ENCODE peak calls at places on chromosomes 11 and 22, in four cellular contexts. One of them, this sample, is unnamed.

GRCh38 chr11:76217653-76218160 is 11.4 kb upstream of the WNT11 start:
- DNase-seq in activated CD4-positive, CD25-positive, alpha-beta regulatory T cell: no peak
- DNase-seq in amniotic stem cell: no peak
- DNase-seq in endothelial cell: no peak
- DNase-seq in this sample: no peak

GRCh38 chr11:10520562-10520961 is 20.4 kb downstream of the RNF141 start:
- DNase-seq in activated CD4-positive, CD25-positive, alpha-beta regulatory T cell: no peak
- DNase-seq in amniotic stem cell: no peak
- DNase-seq in endothelial cell: no peak
- DNase-seq in this sample: no peak

GRCh38 chr22:41722496-41722895 is 23.2 kb downstream of the MEI1 start:
- DNase-seq in activated CD4-positive, CD25-positive, alpha-beta regulatory T cell: no peak
- DNase-seq in amniotic stem cell: no peak
- DNase-seq in endothelial cell: no peak
- DNase-seq in this sample: no peak

GRCh38 chr11:111206472-111206871 is 39.1 kb upstream of the POU2AF2 start:
- DNase-seq in activated CD4-positive, CD25-positive, alpha-beta regulatory T cell: no peak
- DNase-seq in amniotic stem cell: no peak
- DNase-seq in endothelial cell: no peak
- DNase-seq in this sample: no peak

GRCh38 chr11:103700605-103701004 is 335.8 kb upstream of the DDI1 start:
- DNase-seq in activated CD4-positive, CD25-positive, alpha-beta regulatory T cell: no peak
- DNase-seq in amniotic stem cell: no peak
- DNase-seq in endothelial cell: no peak
- DNase-seq in this sample: no peak

GRCh38 chr22:34036936-34037335 is 116.7 kb upstream of the LARGE1 start:
- DNase-seq in activated CD4-positive, CD25-positive, alpha-beta regulatory T cell: no peak
- DNase-seq in amniotic stem cell: no peak
- DNase-seq in endothelial cell: no peak
- DNase-seq in this sample: peak; percentile 3

GRCh38 chr11:3197878-3198528 is 20.6 kb downstream of the MRGPRG start:
- DNase-seq in activated CD4-positive, CD25-positive, alpha-beta regulatory T cell: no peak
- DNase-seq in amniotic stem cell: no peak
- DNase-seq in endothelial cell: no peak
- DNase-seq in this sample: no peak

GRCh38 chr11:8794677-8795103 is 112.1 kb downstream of the RPL27A start:
- DNase-seq in activated CD4-positive, CD25-positive, alpha-beta regulatory T cell: no peak
- DNase-seq in amniotic stem cell: no peak
- DNase-seq in endothelial cell: no peak
- DNase-seq in this sample: no peak

GRCh38 chr11:111526501-111526900 is 11.9 kb downstream of the HOATZ start:
- DNase-seq in activated CD4-positive, CD25-positive, alpha-beta regulatory T cell: no peak
- DNase-seq in amniotic stem cell: no peak
- DNase-seq in endothelial cell: no peak
- DNase-seq in this sample: peak; percentile 19

GRCh38 chr11:70471254-70471653 is 72.9 kb downstream of the CTTN start:
- DNase-seq in activated CD4-positive, CD25-positive, alpha-beta regulatory T cell: no peak
- DNase-seq in amniotic stem cell: no peak
- DNase-seq in endothelial cell: peak; percentile 65
- DNase-seq in this sample: peak; percentile 28

GRCh38 chr22:46933040-46933439 is 170.6 kb downstream of the TBC1D22A start:
- DNase-seq in activated CD4-positive, CD25-positive, alpha-beta regulatory T cell: no peak
- DNase-seq in amniotic stem cell: no peak
- DNase-seq in endothelial cell: no peak
- DNase-seq in this sample: no peak

GRCh38 chr11:11813288-11813962 is 28.3 kb upstream of the USP47 start:
- DNase-seq in activated CD4-positive, CD25-positive, alpha-beta regulatory T cell: no peak
- DNase-seq in amniotic stem cell: peak; percentile 80
- DNase-seq in endothelial cell: no peak
- DNase-seq in this sample: no peak

GRCh38 chr11:45724145-45724544 is 58.7 kb upstream of the CHST1 start:
- DNase-seq in activated CD4-positive, CD25-positive, alpha-beta regulatory T cell: no peak
- DNase-seq in amniotic stem cell: no peak
- DNase-seq in endothelial cell: no peak
- DNase-seq in this sample: no peak

GRCh38 chr11:132911186-132911585 is 621.1 kb downstream of the OPCML start:
- DNase-seq in activated CD4-positive, CD25-positive, alpha-beta regulatory T cell: no peak
- DNase-seq in amniotic stem cell: no peak
- DNase-seq in endothelial cell: no peak
- DNase-seq in this sample: no peak

GRCh38 chr11:125662689-125663088 is 18.0 kb downstream of the ACRV1 start:
- DNase-seq in activated CD4-positive, CD25-positive, alpha-beta regulatory T cell: no peak
- DNase-seq in amniotic stem cell: no peak
- DNase-seq in endothelial cell: no peak
- DNase-seq in this sample: no peak

GRCh38 chr11:12164061-12165014 is 53.9 kb downstream of the MICAL2 start:
- DNase-seq in activated CD4-positive, CD25-positive, alpha-beta regulatory T cell: no peak
- DNase-seq in amniotic stem cell: no peak
- DNase-seq in endothelial cell: no peak
- DNase-seq in this sample: no peak

GRCh38 chr11:12017243-12017678 is 8.8 kb upstream of the DKK3 start:
- DNase-seq in activated CD4-positive, CD25-positive, alpha-beta regulatory T cell: no peak
- DNase-seq in amniotic stem cell: no peak
- DNase-seq in endothelial cell: no peak
- DNase-seq in this sample: no peak

GRCh38 chr11:36265793-36266628 is 23.2 kb downstream of the COMMD9 start:
- DNase-seq in activated CD4-positive, CD25-positive, alpha-beta regulatory T cell: peak; percentile 15
- DNase-seq in amniotic stem cell: no peak
- DNase-seq in endothelial cell: peak; percentile 73
- DNase-seq in this sample: peak; percentile 26

GRCh38 chr11:106961518-106961917 is 56.8 kb downstream of the GUCY1A2 start:
- DNase-seq in activated CD4-positive, CD25-positive, alpha-beta regulatory T cell: no peak
- DNase-seq in amniotic stem cell: peak; percentile 81
- DNase-seq in endothelial cell: no peak
- DNase-seq in this sample: no peak

GRCh38 chr22:48141301-48141700 is 1378.9 kb downstream of the TBC1D22A start:
- DNase-seq in activated CD4-positive, CD25-positive, alpha-beta regulatory T cell: no peak
- DNase-seq in amniotic stem cell: no peak
- DNase-seq in endothelial cell: no peak
- DNase-seq in this sample: no peak

This sample was measured in Jurkat, Clone E6-1.